ENCODE peak calls at places on chromosomes 5 and 9, in nine cellular contexts. H, N, Y, K, Z, J, B, R and O are unnamed samples. For H3K27me3 and H3K4me1, the result is how much of the 10 kb centered on the place peaks cover.

GRCh38 chr5:33403187-33403586 is 37.6 kb upstream of the TARS1 start:
- DNase-seq in H (no peak), N (no peak), Y (peak), K (no peak), Z (no peak), J (no peak), B (no peak), R (no peak), O (no peak)

GRCh38 chr5:119275146-119275872 is 80.5 kb upstream of the TNFAIP8 start:
- DNase-seq in H (no peak), N (peak), Y (peak), K (no peak), Z (no peak), J (no peak), B (peak), R (no peak), O (peak)

GRCh38 chr5:68821056-68821455 is 272.8 kb upstream of the SLC30A5 start:
- DNase-seq in H (no peak), N (no peak), Y (no peak), K (no peak), Z (no peak), J (no peak), B (no peak), R (no peak), O (no peak)

GRCh38 chr5:2904956-2905355 is 153.5 kb upstream of the IRX2 start:
- DNase-seq in H (no peak), N (no peak), Y (no peak), K (no peak), Z (no peak), J (no peak), B (no peak), R (no peak), O (no peak)

GRCh38 chr5:89178576-89178975 is 295.6 kb upstream of the MEF2C start:
- DNase-seq in H (no peak), N (no peak), Y (no peak), K (no peak), Z (no peak), J (no peak), B (no peak), R (no peak), O (no peak)

GRCh38 chr5:114391321-114391720 is 29.5 kb downstream of the KCNN2 start:
- DNase-seq in H (no peak), N (peak), Y (no peak), K (no peak), Z (peak), J (no peak), B (peak), R (no peak), O (peak)

GRCh38 chr9:91361294-91362201 is at the start of gene AUH:
- DNase-seq in H (peak), N (peak), Y (peak), K (peak), Z (peak), J (peak), B (peak), R (peak), O (peak)

GRCh38 chr5:68126871-68127270 is 88.7 kb upstream of the PIK3R1 start:
- DNase-seq in H (no peak), N (no peak), Y (no peak), K (no peak), Z (no peak), J (no peak), B (no peak), R (no peak), O (no peak)

GRCh38 chr9:137310190-137311052 is 8.3 kb upstream of the NRARP start:
- DNase-seq in H (no peak), N (peak), Y (peak), K (no peak), Z (no peak), J (peak), B (no peak), R (no peak), O (no peak)

DNA sequence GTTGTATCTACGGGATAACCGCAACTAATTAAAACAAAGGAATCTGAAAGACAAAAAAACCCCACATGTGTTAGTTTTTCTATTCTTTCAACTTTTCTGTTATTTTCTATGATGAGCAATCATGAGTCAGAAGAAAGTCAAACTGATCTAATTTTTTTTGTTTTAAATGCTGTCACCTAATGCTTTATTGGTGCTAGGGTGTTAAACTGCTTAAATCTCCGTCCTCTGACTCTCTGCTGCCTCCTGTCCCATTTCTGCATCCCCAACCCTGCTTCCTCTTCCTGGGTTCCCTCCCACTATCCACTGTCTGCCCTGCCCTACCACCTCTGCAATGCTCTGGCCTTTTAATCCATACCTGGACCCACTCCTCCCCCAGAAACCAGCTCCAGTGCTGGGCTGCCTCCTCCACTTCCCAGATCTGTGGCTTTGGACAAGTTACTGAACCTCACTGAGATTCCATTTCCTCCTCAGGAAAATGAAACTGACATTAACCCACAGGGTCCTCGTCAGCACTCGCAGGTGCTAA is 15.7 kb downstream of the PTPN3 start:
- DNase-seq in H (no peak), N (no peak), Y (no peak), K (no peak), Z (no peak), J (peak), B (no peak), R (no peak), O (no peak)
- H3K4me3 ChIP-seq in H (no peak), N (no peak), Y (no peak), K (no peak), Z (no peak), J (no peak), B (no peak), R (no peak), O (no peak)

GRCh38 chr9:121286688-121286972 is 18.7 kb downstream of the GSN start:
- DNase-seq in H (no peak), N (no peak), Y (no peak), K (no peak), Z (no peak), J (no peak), B (no peak), R (no peak), O (no peak)
- H3K27me3 ChIP-seq in H (under half), N (under half), Y (under half), K (half or more), Z (under half), J (under half), B (under half), R (under half), O (under half)

DNA sequence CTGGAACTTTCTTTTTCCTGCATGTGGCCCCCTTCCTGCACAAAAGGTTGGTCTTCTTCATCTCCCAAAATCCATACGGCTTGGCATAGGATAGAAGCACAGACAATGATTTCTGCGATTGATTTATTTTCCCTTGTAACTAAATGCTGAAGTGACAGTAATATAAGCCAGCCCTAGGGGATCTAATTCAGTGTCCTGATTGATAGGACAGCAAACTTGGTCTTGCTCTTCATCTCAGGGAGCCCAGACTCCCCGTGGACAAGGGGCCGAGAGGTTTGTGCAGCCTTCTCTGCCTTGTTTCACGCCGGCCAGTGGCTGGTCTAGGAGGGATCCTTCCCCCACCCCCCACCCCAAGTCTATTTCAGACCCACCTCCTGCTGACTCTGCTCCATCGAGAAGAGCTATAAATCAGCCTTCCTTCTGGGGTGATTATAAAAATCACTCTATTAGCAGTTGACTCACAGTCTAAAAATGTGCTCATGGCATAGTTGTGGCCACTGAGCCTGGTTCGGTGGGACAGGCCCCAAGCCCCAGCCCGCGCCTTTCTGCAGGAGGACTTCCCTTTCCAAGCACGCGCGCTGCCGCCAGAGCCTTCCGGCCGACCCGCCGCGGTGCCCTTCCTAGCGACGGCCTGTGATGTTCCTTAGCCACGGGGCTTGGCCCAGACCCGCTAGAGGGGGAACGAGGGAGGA is 89.8 kb upstream of the COL5A1 start:
- DNase-seq in H (no peak), N (peak), Y (peak), K (no peak), Z (peak), J (no peak), B (peak), R (no peak), O (peak)
- H3K4me1 ChIP-seq in H (under half), N (under half), Y (under half), K (under half), Z (under half), J (under half), B (under half), R (under half), O (under half)

GRCh38 chr5:100860407-100860806 is 42.7 kb downstream of the ST8SIA4 start:
- DNase-seq in H (no peak), N (no peak), Y (no peak), K (no peak), Z (no peak), J (no peak), B (no peak), R (no peak), O (no peak)

GRCh38 chr5:100863736-100864135 is 39.3 kb downstream of the ST8SIA4 start:
- DNase-seq in H (no peak), N (no peak), Y (no peak), K (no peak), Z (no peak), J (no peak), B (no peak), R (no peak), O (no peak)

GRCh38 chr5:100867039-100867562 is 36.0 kb downstream of the ST8SIA4 start:
- DNase-seq in H (no peak), N (no peak), Y (no peak), K (no peak), Z (no peak), J (no peak), B (no peak), R (no peak), O (peak)

GRCh38 chr5:100861148-100861547 is 41.9 kb downstream of the ST8SIA4 start:
- DNase-seq in H (no peak), N (no peak), Y (no peak), K (no peak), Z (no peak), J (no peak), B (no peak), R (no peak), O (no peak)

GRCh38 chr5:100864931-100865330 is 38.2 kb downstream of the ST8SIA4 start:
- DNase-seq in H (no peak), N (peak), Y (peak), K (no peak), Z (no peak), J (no peak), B (no peak), R (no peak), O (no peak)
- H3K4me3 ChIP-seq in H (no peak), N (no peak), Y (no peak), K (no peak), Z (no peak), J (no peak), B (no peak), R (no peak), O (no peak)

GRCh38 chr5:54902817-54903473 is 82.4 kb downstream of the ESM1 start:
- DNase-seq in H (peak), N (no peak), Y (no peak), K (no peak), Z (peak), J (no peak), B (peak), R (no peak), O (no peak)
- H3K27me3 ChIP-seq in H (under half), N (under half), Y (under half), K (under half), Z (under half), J (under half), B (under half), R (under half), O (under half)

DNA sequence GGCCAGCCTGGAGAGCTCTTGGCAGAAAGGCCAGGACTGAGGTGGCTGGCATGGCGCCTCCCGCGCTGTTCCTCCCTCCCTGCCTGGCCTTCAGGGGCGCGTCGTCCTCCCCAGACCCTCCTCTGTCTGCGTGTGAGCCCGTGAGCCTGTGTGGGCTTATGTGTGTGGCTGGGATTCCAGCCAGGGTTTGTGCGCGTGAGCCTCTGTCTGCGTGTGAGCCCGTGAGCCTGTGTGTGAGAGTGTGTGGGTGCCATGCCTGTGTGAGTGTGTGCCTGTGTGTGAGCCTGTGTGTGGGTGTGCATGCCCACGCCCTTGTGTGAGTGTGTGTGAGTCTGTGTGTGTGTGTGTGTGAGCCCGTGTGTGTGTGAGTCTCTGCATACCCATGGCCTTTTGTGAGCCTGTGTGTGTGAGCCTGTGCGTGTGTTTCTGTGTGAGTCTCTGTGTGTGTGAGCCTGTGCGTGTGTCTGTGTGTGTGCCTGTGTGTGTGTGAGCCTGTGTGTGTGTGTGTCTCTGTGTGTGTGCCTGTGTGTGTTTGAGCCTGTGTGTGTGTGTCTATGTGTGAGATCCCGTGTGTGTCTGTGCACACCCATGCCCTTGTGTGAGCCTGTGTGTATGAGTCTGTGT is 13.0 kb downstream of the RXRA start:
- DNase-seq in H (no peak), N (no peak), Y (no peak), K (no peak), Z (peak), J (no peak), B (peak), R (no peak), O (no peak)
- H3K4me1 ChIP-seq in H (under half), N (under half), Y (under half), K (under half), Z (under half), J (half or more), B (under half), R (under half), O (under half)